ENCODE peak calls at places on chromosomes 3 and 15, in eight cellular contexts. X, B, F, M, V, I, W and Q are unnamed samples.

GRCh38 chr3:50481992-50482391 is 21.4 kb downstream of the CACNA2D2 start:
- DNase-seq in X (no peak), B (no peak), F (no peak), M (no peak), V (no peak), I (no peak), W (no peak), Q (no peak)

GRCh38 chr3:45670995-45671394 is 18.2 kb upstream of the SACM1L start:
- DNase-seq in X (no peak), B (no peak), F (no peak), M (no peak), V (no peak), I (no peak), W (no peak), Q (peak)

GRCh38 chr15:72968531-72968922 is 83.7 kb upstream of the NEO1 start:
- DNase-seq in X (no peak), B (no peak), F (no peak), M (no peak), V (no peak), I (peak), W (no peak), Q (peak)

GRCh38 chr3:190306513-190307163 is 15.6 kb downstream of the CLDN1 start:
- DNase-seq in X (peak), B (no peak), F (no peak), M (peak), V (no peak), I (no peak), W (no peak), Q (peak)

GRCh38 chr15:72342385-72342784 is 22.4 kb upstream of the CELF6 start:
- DNase-seq in X (peak), B (no peak), F (peak), M (peak), V (no peak), I (peak), W (peak), Q (peak)

GRCh38 chr15:73677146-73677607 is 7.0 kb upstream of the CD276 start:
- DNase-seq in X (peak), B (peak), F (peak), M (peak), V (peak), I (peak), W (peak), Q (peak)

GRCh38 chr3:188052229-188052965 is 101.6 kb upstream of the LPP start:
- DNase-seq in X (no peak), B (no peak), F (no peak), M (no peak), V (peak), I (peak), W (no peak), Q (no peak)

GRCh38 chr3:105745046-105745445 is 123.8 kb downstream of the CBLB start:
- DNase-seq in X (no peak), B (no peak), F (no peak), M (no peak), V (no peak), I (no peak), W (no peak), Q (no peak)

GRCh38 chr3:165641569-165642310 is 195.5 kb downstream of the BCHE start:
- DNase-seq in X (no peak), B (no peak), F (no peak), M (no peak), V (no peak), I (peak), W (peak), Q (no peak)

GRCh38 chr3:22988566-22988965 is 214.6 kb upstream of the UBE2E2 start:
- DNase-seq in X (no peak), B (no peak), F (no peak), M (no peak), V (no peak), I (no peak), W (no peak), Q (no peak)

GRCh38 chr15:42363942-42364341 is 4.6 kb downstream of the CAPN3 start:
- DNase-seq in X (no peak), B (no peak), F (no peak), M (no peak), V (no peak), I (no peak), W (no peak), Q (no peak)

GRCh38 chr3:23864954-23865353 is 51.8 kb downstream of the NKIRAS1 start:
- DNase-seq in X (no peak), B (no peak), F (no peak), M (no peak), V (no peak), I (no peak), W (no peak), Q (no peak)

GRCh38 chr15:64667736-64668161 is 107.6 kb downstream of the RBPMS2 start:
- DNase-seq in X (no peak), B (no peak), F (no peak), M (no peak), V (no peak), I (peak), W (peak), Q (peak)

GRCh38 chr3:127942613-127943012 is 27.6 kb downstream of the KBTBD12 start:
- DNase-seq in X (no peak), B (no peak), F (no peak), M (no peak), V (no peak), I (no peak), W (no peak), Q (no peak)

GRCh38 chr3:17050051-17050450 is 165.3 kb downstream of the PLCL2 start:
- DNase-seq in X (no peak), B (no peak), F (no peak), M (no peak), V (no peak), I (no peak), W (no peak), Q (no peak)

GRCh38 chr3:138890555-138891187 is 55.9 kb upstream of the PIK3CB start:
- DNase-seq in X (no peak), B (no peak), F (no peak), M (no peak), V (no peak), I (no peak), W (peak), Q (no peak)

GRCh38 chr15:68553994-68554715 is 24.6 kb upstream of the CORO2B start:
- DNase-seq in X (peak), B (peak), F (peak), M (peak), V (peak), I (peak), W (peak), Q (peak)